ENCODE peak calls at places on chromosomes 3 and 15, in four cellular contexts. A is cardiac muscle cell, W is B cell, E is sigmoid colon. R is an unnamed sample.
A peak's percentile ranks its signal among the peaks of the same experiment; 100 is the strongest.

GRCh38 chr3:168688267-168688666 is 592.5 kb upstream of the GOLIM4 start:
- DNase-seq in A (no peak), E (no peak), W (no peak), R (no peak)

GRCh38 chr15:78049691-78050440 is 27.6 kb downstream of the TBC1D2B start:
- DNase-seq in A (peak; percentile 67), W (peak; percentile 43), E (no peak), R (peak; percentile 62)

GRCh38 chr3:24086597-24087369 is 141.7 kb downstream of the NR1D2 start:
- DNase-seq in W (no peak), E (no peak), A (peak; percentile 65), R (no peak)

GRCh38 chr3:14231998-14232501 is 53.4 kb downstream of the LSM3 start:
- DNase-seq in E (no peak), A (no peak), W (no peak), R (no peak)

GRCh38 chr3:113441051-113441770 is at the start of gene CFAP44:
- DNase-seq in E (peak; percentile 89), W (peak; percentile 49), A (peak; percentile 90), R (no peak)

GRCh38 chr3:146513386-146514051 is 30.9 kb downstream of the PLSCR1 start:
- DNase-seq in E (no peak), W (no peak), A (no peak), R (no peak)

GRCh38 chr3:33879540-33879939 is 81.1 kb downstream of the PDCD6IP start:
- DNase-seq in A (no peak), E (no peak), W (no peak), R (no peak)

GRCh38 chr15:25565470-25566264 is 126.8 kb upstream of the UBE3A start:
- DNase-seq in A (no peak), E (no peak), W (no peak), R (no peak)

GRCh38 chr3:187833799-187834578 is 88.7 kb upstream of the BCL6 start:
- DNase-seq in E (no peak), W (no peak), A (no peak), R (no peak)

GRCh38 chr3:48656061-48656840 is 6.4 kb downstream of the CELSR3 start:
- DNase-seq in A (peak; percentile 85), W (peak; percentile 76), E (peak; percentile 89), R (peak; percentile 95)

GRCh38 chr15:78396976-78397375 is 41.0 kb upstream of the IREB2 start:
- DNase-seq in E (peak; percentile 87), W (no peak), A (peak; percentile 63), R (no peak)

GRCh38 chr3:148075829-148076716 is 621.6 kb upstream of the AGTR1 start:
- DNase-seq in A (peak; percentile 73), E (no peak), W (no peak), R (no peak)

DNA sequence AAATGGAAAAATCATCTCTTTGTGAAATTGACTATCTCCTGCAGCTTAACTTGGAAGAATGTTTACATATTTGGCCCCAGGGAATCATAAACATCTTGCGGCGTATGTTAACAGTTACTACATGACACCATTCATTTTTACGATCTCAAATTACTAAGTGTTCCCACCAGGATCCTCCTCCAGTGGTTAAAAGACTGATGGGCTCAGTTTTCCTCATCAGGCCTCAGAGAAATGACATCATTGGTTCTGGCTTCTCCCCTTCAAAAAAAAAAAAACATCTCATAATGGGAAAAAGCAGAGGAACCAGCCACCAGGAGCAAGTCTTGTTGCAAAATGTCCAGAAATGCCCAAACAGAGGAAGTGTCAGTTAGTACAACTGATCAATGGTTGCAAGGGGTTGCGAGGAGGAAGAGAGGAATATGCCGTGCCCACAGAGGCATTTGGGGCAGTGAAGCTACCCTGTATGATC is 70.5 kb upstream of the LIPC start:
- DNase-seq in E (no peak), W (no peak), A (peak; percentile 50), R (no peak)
- TF ChIP-seq CTCF in E (no peak), W (no peak), A (no peak), R (no peak)

GRCh38 chr3:17359911-17360310 is 382.5 kb downstream of the TBC1D5 start:
- DNase-seq in E (no peak), W (no peak), A (no peak), R (no peak)
- TF ChIP-seq CTCF in E (no peak), W (no peak), A (no peak), R (no peak)

GRCh38 chr3:63662500-63662899 is 10.0 kb downstream of the SNTN start:
- DNase-seq in E (no peak), W (no peak), A (no peak), R (no peak)
- TF ChIP-seq CTCF in E (no peak), W (no peak), A (no peak), R (no peak)

GRCh38 chr3:98333989-98334606 is 19.6 kb upstream of the OR5K4 start:
- DNase-seq in A (peak; percentile 56), W (no peak), E (no peak), R (no peak)
- TF ChIP-seq CTCF in A (peak; percentile 33), W (no peak), E (no peak), R (no peak)

DNA sequence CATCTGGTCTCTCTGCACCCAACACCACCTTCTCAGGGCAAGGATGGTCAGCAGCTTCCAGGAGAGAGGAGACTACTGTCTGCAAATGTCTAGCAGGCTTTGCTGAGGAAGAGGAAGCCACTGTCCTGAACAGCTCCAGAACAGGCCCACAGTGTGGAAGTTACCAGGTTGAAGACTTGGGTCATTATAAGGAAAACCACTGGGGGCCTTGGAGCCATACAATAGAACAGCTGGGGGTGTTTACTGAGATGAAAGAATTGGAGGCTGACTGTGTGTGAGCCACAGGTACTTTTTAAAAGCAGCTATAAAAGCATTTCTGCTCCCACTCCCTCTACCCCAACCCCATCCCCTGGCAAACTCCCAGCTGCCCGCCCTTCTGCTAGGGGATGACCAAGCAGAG is 24.2 kb downstream of the SRGAP3 start:
- DNase-seq in E (no peak), A (no peak), W (no peak), R (no peak)
- TF ChIP-seq CTCF in E (no peak), A (no peak), W (no peak), R (no peak)

GRCh38 chr15:83776986-83777385 is 123.1 kb downstream of the ADAMTSL3 start:
- DNase-seq in E (no peak), W (no peak), A (no peak), R (no peak)

DNA sequence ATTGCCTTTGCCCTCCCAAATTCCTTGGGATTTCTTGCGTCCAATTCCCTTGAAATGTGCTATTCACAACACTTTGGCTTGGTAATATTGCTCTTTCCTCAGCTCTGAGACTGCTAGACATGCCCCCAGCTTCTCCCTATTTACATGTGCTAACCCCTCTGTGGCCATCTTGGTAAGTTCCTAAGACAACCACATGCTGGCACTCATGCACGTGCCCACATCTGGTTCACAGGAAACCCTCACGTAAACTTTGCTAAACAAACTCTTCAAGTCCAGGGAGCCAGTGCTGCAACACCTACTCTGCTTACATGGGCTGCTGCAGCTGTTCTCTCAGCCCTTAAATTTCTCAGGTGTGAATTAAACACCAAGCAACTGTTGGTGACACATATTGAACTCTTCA is 121.8 kb downstream of the ADAMTSL3 start:
- DNase-seq in E (no peak), A (peak; percentile 11), W (no peak), R (no peak)
- TF ChIP-seq CTCF in E (no peak), A (no peak), W (no peak), R (no peak)

DNA sequence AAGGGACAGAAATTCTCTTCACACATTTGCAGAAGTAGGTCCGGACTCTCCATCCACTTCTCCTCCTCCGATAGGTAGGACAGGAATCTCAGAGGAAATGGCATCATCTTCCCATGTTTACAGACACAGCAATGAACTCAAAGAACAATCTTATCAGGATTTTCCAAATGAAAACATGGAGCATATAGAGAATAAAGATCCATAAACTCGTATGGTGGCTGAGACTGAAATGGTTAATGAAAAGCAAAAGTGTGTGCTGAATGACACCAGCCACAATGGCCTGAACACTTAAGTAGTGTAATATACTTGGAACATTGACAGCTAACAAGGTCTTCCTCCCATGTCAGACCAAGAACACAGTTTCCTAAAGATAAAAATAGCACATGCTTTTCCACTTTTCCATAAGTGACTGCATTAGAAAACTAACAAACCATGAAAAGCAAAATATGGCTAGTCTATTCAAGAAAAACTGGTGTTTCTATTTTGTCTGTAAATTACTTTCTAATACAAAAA is 5.8 kb downstream of the CCRL2 start:
- DNase-seq in E (no peak), A (no peak), W (no peak), R (no peak)
- TF ChIP-seq CTCF in E (no peak), A (no peak), W (no peak), R (no peak)

GRCh38 chr3:89527736-89528335 is 420.4 kb downstream of the EPHA3 start:
- DNase-seq in A (no peak), W (no peak), E (no peak), R (no peak)
- TF ChIP-seq CTCF in A (no peak), W (no peak), E (no peak), R (no peak)

GRCh38 chr15:41828747-41829270 is 917 bp downstream of the JMJD7 start:
- DNase-seq in W (no peak), A (no peak), E (no peak), R (no peak)

GRCh38 chr15:41827880-41828746 is at the start of gene JMJD7:
- DNase-seq in W (peak; percentile 94), A (peak; percentile 92), E (peak; percentile 97), R (peak; percentile 100)

GRCh38 chr15:41825572-41826535 is 2.0 kb upstream of the JMJD7 start:
- DNase-seq in E (no peak), A (no peak), W (no peak), R (no peak)

GRCh38 chr15:41825145-41825544 is 2.7 kb upstream of the JMJD7 start:
- DNase-seq in E (no peak), W (no peak), A (no peak), R (no peak)

GRCh38 chr15:41827290-41827879 is 507 bp upstream of the JMJD7 start:
- DNase-seq in E (peak; percentile 74), A (no peak), W (no peak), R (no peak)
- TF ChIP-seq CTCF in E (no peak), A (no peak), W (no peak), R (no peak)

R was measured in GM13977.